ENCODE peak calls at places on chromosomes 6 and 20, in six cellular contexts. H, B, K, T, Z and U are unnamed samples.

GRCh38 chr6:15246217-15247211 is 645 bp downstream of the JARID2 start:
- DNase-seq in Z (no peak), K (no peak), B (peak), H (no peak), T (peak), U (peak)

GRCh38 chr6:38755207-38755606 is 40.1 kb downstream of the DNAH8 start:
- DNase-seq in B (no peak), Z (no peak), H (no peak), T (no peak), K (no peak), U (no peak)

GRCh38 chr20:58888103-58888502 is 35.6 kb downstream of the GNAS start:
- DNase-seq in K (no peak), Z (no peak), H (no peak), B (no peak), T (no peak), U (no peak)

GRCh38 chr6:88443554-88443953 is 277.4 kb upstream of the CNR1 start:
- DNase-seq in K (no peak), T (no peak), Z (no peak), B (no peak), H (no peak), U (no peak)

GRCh38 chr6:109467696-109468095 is 12.1 kb upstream of the MICAL1 start:
- DNase-seq in B (no peak), H (no peak), T (no peak), K (no peak), Z (no peak), U (no peak)

GRCh38 chr6:126761854-126762253 is 356.6 kb upstream of the RSPO3 start:
- DNase-seq in T (no peak), Z (no peak), B (no peak), H (no peak), K (no peak), U (no peak)

GRCh38 chr20:21251278-21251677 is 51.9 kb upstream of the XRN2 start:
- DNase-seq in B (no peak), K (no peak), Z (no peak), T (peak), H (no peak), U (no peak)

GRCh38 chr20:23013429-23013828 is 21.7 kb upstream of the SSTR4 start:
- DNase-seq in T (peak), K (no peak), H (no peak), B (no peak), Z (no peak), U (no peak)